ENCODE peak calls at places on chromosomes 4 and X, in five cellular contexts. Y is K562, M is H1, G is A549, J is HepG2. A is an unnamed sample.

GRCh38 chr4:157572951-157573350 is 352.4 kb downstream of the GRIA2 start:
- DNase-seq in Y (no peak), M (no peak), G (no peak), J (no peak), A (no peak)

GRCh38 chr4:134328741-134329140 is 127.2 kb upstream of the PABPC4L start:
- DNase-seq in Y (peak), M (no peak), G (no peak), J (no peak), A (no peak)

GRCh38 chr4:66430856-66431255 is 760.6 kb upstream of the EPHA5 start:
- DNase-seq in Y (no peak), M (peak), G (no peak), J (no peak), A (peak)

GRCh38 chr4:60605651-60606354 is 594.3 kb upstream of the ADGRL3 start:
- DNase-seq in Y (no peak), M (no peak), G (no peak), J (no peak), A (no peak)

GRCh38 chr4:112726041-112726440 is 89.1 kb downstream of the LARP7 start:
- DNase-seq in Y (no peak), M (no peak), G (no peak), J (no peak), A (no peak)

GRCh38 chr4:91681544-91681943 is 622.2 kb upstream of the GRID2 start:
- DNase-seq in Y (no peak), M (no peak), G (no peak), J (no peak), A (no peak)

GRCh38 chr4:163063891-163064290 is 102.8 kb downstream of the NAF1 start:
- DNase-seq in Y (no peak), M (no peak), G (no peak), J (no peak), A (no peak)

GRCh38 chr4:8252301-8253173 is 17.0 kb upstream of the HTRA3 start:
- DNase-seq in Y (peak), M (no peak), G (no peak), J (no peak), A (no peak)

GRCh38 chrX:126448681-126449080 is 103.9 kb downstream of the DCAF12L1 start:
- DNase-seq in Y (no peak), M (no peak), G (no peak), J (no peak), A (no peak)

GRCh38 chrX:108068121-108068520 is 23.2 kb downstream of the PSMD10 start:
- DNase-seq in Y (no peak), M (no peak), G (no peak), J (no peak), A (no peak)

GRCh38 chrX:132022115-132022862 is 813 bp upstream of the STK26 start:
- DNase-seq in Y (peak), M (no peak), G (peak), J (peak), A (peak)

GRCh38 chr4:33060873-33061542 is 2340.8 kb downstream of the PCDH7 start:
- DNase-seq in Y (no peak), M (peak), G (peak), J (peak), A (no peak)

GRCh38 chr4:42716996-42717395 is 60.1 kb upstream of the ATP8A1 start:
- DNase-seq in Y (no peak), M (no peak), G (no peak), J (no peak), A (no peak)

GRCh38 chrX:10579018-10579752 is 41.2 kb downstream of the MID1 start:
- DNase-seq in Y (no peak), M (no peak), G (no peak), J (peak), A (peak)

GRCh38 chr4:52911684-52912294 is 49.7 kb downstream of the RASL11B start:
- DNase-seq in Y (peak), M (peak), G (peak), J (peak), A (peak)

GRCh38 chr4:3684546-3684945 is 81.6 kb upstream of the ADRA2C start:
- DNase-seq in Y (no peak), M (no peak), G (no peak), J (no peak), A (no peak)
- TF ChIP-seq JUN in Y (no peak), M (no peak), G (no peak), J (no peak), A (no peak)

GRCh38 chr4:147418206-147418605 is 62.7 kb upstream of the EDNRA start:
- DNase-seq in Y (no peak), M (no peak), G (no peak), J (no peak), A (no peak)

GRCh38 chr4:147428583-147428982 is 52.3 kb upstream of the EDNRA start:
- DNase-seq in Y (no peak), M (no peak), G (no peak), J (no peak), A (no peak)

GRCh38 chr4:147425019-147425418 is 55.9 kb upstream of the EDNRA start:
- DNase-seq in Y (no peak), M (no peak), G (no peak), J (no peak), A (no peak)

GRCh38 chr4:147421456-147421855 is 59.4 kb upstream of the EDNRA start:
- DNase-seq in Y (no peak), M (no peak), G (no peak), J (no peak), A (no peak)

GRCh38 chr4:147423229-147423628 is 57.7 kb upstream of the EDNRA start:
- DNase-seq in Y (no peak), M (no peak), G (no peak), J (no peak), A (no peak)
- H3K4me3 ChIP-seq in Y (no peak), M (no peak), G (no peak), J (no peak), A (no peak)

GRCh38 chrX:40176256-40176978 is 78.7 kb upstream of the BCOR start:
- DNase-seq in Y (peak), M (no peak), G (peak), J (peak), A (peak)

GRCh38 chrX:40176979-40177430 is 79.2 kb upstream of the BCOR start:
- DNase-seq in Y (peak), M (no peak), G (no peak), J (peak), A (peak)

GRCh38 chrX:40174594-40175415 is 77.0 kb upstream of the BCOR start:
- DNase-seq in Y (no peak), M (no peak), G (no peak), J (peak), A (peak)

GRCh38 chrX:40173662-40174593 is 76.2 kb upstream of the BCOR start:
- DNase-seq in Y (peak), M (no peak), G (no peak), J (peak), A (peak)

DNA sequence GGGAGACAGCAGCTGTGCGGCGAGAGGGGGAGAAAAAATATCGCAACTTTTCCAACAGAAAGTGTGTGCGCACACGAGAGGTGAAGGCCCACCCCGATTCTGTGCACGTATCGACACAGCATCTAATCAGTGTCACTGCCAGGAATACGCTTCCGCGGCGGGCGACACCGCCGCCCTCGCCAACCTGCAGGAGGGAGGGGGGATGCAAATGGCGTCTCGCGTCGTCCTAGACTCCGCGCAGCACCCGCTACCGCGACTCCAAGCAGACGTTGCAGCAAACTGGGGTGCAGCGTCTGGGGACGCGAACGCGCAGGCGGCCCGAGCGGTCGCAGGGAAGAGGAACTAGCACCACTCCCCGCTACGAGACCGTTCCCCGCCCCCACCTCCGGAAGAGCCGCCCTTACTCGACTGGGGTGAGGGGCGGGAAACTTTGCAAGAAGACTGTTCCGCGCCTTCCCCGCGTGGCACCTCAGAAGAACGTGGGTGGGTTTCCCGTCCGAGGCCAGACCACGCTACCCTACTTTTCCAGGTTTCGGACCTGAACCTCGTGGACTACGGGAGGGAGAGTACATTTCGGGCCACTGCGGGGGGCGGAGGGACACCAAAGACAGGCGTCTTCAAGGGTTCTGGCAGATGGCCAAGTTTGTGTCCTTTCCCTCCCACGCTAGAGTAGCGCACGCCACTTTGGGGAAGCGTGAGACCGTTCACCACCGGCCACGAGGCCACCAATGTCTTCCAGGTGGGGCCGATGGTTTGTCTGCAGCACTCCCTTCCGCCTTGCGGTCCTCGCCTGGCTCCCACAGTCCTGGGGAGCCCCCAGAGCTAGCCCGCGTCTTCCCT is 77.9 kb upstream of the BCOR start:
- DNase-seq in Y (peak), M (no peak), G (peak), J (peak), A (peak)
- TF ChIP-seq POLR2A in Y (peak), M (peak), G (no peak), J (no peak), A (peak)

GRCh38 chr4:36427696-36428095 is 146.3 kb downstream of the DTHD1 start:
- DNase-seq in Y (no peak), M (no peak), G (no peak), J (no peak), A (no peak)

GRCh38 chr4:36426741-36427140 is 145.3 kb downstream of the DTHD1 start:
- DNase-seq in Y (no peak), M (no peak), G (no peak), J (no peak), A (no peak)

GRCh38 chr4:36432556-36432955 is 151.1 kb downstream of the DTHD1 start:
- DNase-seq in Y (no peak), M (no peak), G (no peak), J (no peak), A (no peak)
- TF ChIP-seq JUN in Y (no peak), M (no peak), G (no peak), J (no peak), A (no peak)

GRCh38 chrX:73215263-73215662 is 612 bp upstream of the NAP1L2 start:
- DNase-seq in Y (no peak), M (no peak), G (no peak), J (no peak), A (no peak)
- H3K4me3 ChIP-seq in Y (no peak), M (peak), G (peak), J (no peak), A (no peak)

GRCh38 chrX:71283409-71284143 is at the start of gene NONO:
- DNase-seq in Y (peak), M (peak), G (peak), J (peak), A (peak)
- TF ChIP-seq POLR2A in Y (peak), M (peak), G (peak), J (peak), A (peak)

GRCh38 chr4:183201331-183201730 is 102.3 kb downstream of the WWC2 start:
- DNase-seq in Y (no peak), M (no peak), G (no peak), J (no peak), A (no peak)

GRCh38 chr4:183204793-183205192 is 105.7 kb downstream of the WWC2 start:
- DNase-seq in Y (no peak), M (no peak), G (no peak), J (no peak), A (no peak)

GRCh38 chr4:183205193-183205592 is 106.1 kb downstream of the WWC2 start:
- DNase-seq in Y (no peak), M (no peak), G (no peak), J (no peak), A (no peak)

GRCh38 chr4:183197140-183197539 is 98.1 kb downstream of the WWC2 start:
- DNase-seq in Y (no peak), M (no peak), G (no peak), J (no peak), A (no peak)

GRCh38 chr4:183200453-183200852 is 101.4 kb downstream of the WWC2 start:
- DNase-seq in Y (no peak), M (no peak), G (no peak), J (no peak), A (peak)
- TF ChIP-seq JUN in Y (no peak), M (no peak), G (no peak), J (no peak), A (no peak)

DNA sequence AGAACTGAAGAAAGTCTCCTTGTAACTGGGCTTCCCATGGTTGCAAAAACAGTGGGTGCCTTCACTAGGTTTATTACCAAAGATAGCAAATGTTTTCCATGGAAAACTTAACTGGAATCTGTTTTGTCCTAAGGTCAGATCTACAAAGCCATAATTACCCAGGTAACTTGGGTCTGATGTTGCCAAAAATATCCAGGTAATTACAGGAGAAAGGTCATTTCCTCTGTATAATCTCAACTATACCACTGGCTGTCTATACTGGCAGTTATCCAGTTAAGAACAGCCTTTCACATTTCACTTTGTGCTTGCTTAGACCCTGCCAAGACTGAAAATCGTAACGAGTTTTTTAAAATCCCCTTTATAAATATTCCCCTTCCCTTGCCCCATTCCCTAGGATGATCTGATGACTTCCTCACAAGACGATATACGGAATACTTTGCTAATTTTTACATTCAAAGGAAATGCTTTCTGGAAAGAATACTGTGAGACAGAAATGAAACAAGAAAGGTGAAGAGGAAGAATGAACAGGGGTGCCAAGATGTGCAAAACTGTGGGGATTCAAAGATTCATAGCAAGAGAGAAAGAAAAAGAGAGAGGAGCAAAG is 105.5 kb downstream of the MAML3 start:
- DNase-seq in Y (no peak), M (no peak), G (no peak), J (no peak), A (peak)
- H3K4me3 ChIP-seq in Y (no peak), M (peak), G (peak), J (no peak), A (no peak)

DNA sequence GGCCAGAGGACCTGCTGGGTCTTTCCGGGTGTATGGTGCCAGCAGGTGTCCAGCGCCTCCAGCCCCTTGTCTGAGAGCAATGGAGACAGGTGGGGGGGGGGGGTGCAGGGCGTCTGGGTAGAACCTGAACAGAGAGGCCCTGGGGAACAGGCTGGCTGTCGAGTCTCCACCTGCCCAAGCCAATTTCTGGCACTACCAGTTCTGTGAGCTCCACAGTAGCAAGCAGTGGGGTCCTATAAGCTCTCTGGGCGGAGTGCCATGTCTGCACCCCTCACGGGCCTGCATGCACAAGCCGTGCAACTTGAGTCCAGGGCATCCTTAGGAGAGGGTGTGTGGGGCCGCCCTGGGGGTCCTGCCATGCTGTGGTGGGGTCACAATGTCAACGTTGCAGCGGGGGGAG is 10.1 kb upstream of the FGFR3 start:
- DNase-seq in Y (no peak), M (no peak), G (no peak), J (no peak), A (no peak)
- TF ChIP-seq POLR2A in Y (no peak), M (no peak), G (no peak), J (no peak), A (no peak)

DNA sequence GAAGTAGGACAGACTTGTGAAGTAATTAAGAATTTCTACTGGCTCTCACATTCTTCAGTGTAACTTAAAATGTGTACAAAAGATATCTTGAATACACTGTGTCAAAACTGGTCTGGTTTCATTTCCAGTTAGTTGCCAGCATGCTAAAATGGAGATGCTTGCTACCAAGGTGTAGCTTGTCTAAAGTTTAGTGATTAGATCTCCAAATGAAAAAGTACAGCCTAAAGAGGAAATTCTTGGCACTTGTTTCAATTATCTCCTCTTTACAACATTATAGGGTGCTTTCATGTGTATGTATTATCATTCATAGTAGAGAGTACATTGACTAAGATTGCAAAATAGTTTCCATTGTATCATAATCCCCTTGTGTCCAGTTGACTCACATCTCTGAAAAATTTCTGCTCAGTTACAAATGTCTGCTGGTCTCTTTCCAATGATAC is 97.4 kb upstream of the SPRY1 start:
- DNase-seq in Y (no peak), M (no peak), G (no peak), J (no peak), A (peak)
- TF ChIP-seq JUN in Y (no peak), M (no peak), G (no peak), J (no peak), A (no peak)